ENCODE peak calls at places on chromosomes 2 and 18, in nine cellular contexts. J, I, T, N, K, B, R, E and V are unnamed samples.

GRCh38 chr2:9345343-9345742 is 78.0 kb downstream of the ITGB1BP1 start:
- DNase-seq in E (no peak), J (no peak), T (no peak), R (no peak), N (no peak), I (no peak), B (no peak), K (no peak), V (no peak)

GRCh38 chr2:156619021-156619539 is 182.9 kb downstream of the GPD2 start:
- DNase-seq in B (no peak), I (no peak), R (no peak), N (no peak), J (no peak), T (no peak), E (no peak), K (no peak), V (no peak)

GRCh38 chr18:21330122-21330701 is 88.2 kb downstream of the GREB1L start:
- DNase-seq in B (peak; percentile 76), E (peak; percentile 53), I (no peak), J (no peak), K (peak; percentile 39), N (no peak), R (peak; percentile 43), T (no peak), V (no peak)

GRCh38 chr2:42976400-42976799 is 184.0 kb upstream of the HAAO start:
- DNase-seq in K (no peak), B (no peak), J (no peak), T (no peak), I (no peak), E (no peak), R (no peak), N (no peak), V (no peak)

GRCh38 chr2:84283496-84283895 is 175.6 kb downstream of the SUCLG1 start:
- DNase-seq in I (no peak), B (no peak), K (no peak), R (no peak), E (no peak), J (no peak), N (no peak), T (no peak), V (no peak)

GRCh38 chr2:30358822-30359221 is 88.2 kb upstream of the LCLAT1 start:
- DNase-seq in N (no peak), T (no peak), E (no peak), R (no peak), K (no peak), J (no peak), B (no peak), I (no peak), V (no peak)

GRCh38 chr2:10407841-10408648 is 40.1 kb downstream of the ODC1 start:
- DNase-seq in K (peak; percentile 91), N (peak; percentile 71), B (peak; percentile 99), E (no peak), T (no peak), J (peak; percentile 81), R (no peak), I (peak; percentile 74), V (no peak)

GRCh38 chr2:159713691-159714585 is 1.6 kb downstream of the MARCHF7 start:
- DNase-seq in J (peak; percentile 16), N (peak; percentile 15), R (no peak), E (no peak), B (peak; percentile 51), I (no peak), T (no peak), K (peak; percentile 54), V (no peak)

GRCh38 chr2:150449856-150450255 is 37.6 kb downstream of the RND3 start:
- DNase-seq in T (no peak), R (no peak), J (no peak), I (no peak), B (no peak), N (no peak), E (no peak), K (no peak), V (no peak)

GRCh38 chr2:73008261-73009159 is 63.0 kb downstream of the SFXN5 start:
- DNase-seq in B (no peak), I (no peak), J (no peak), K (no peak), N (no peak), E (no peak), R (no peak), T (no peak), V (no peak)

GRCh38 chr2:173884403-173884802 is 80.8 kb downstream of the SP3 start:
- DNase-seq in I (no peak), T (no peak), J (peak; percentile 39), R (peak; percentile 70), N (no peak), E (no peak), B (peak; percentile 68), K (peak; percentile 54), V (no peak)

GRCh38 chr18:32695534-32695933 is 77.3 kb downstream of the KLHL14 start:
- DNase-seq in B (no peak), I (no peak), T (no peak), J (no peak), K (no peak), R (no peak), N (no peak), E (no peak), V (no peak)

GRCh38 chr2:176774768-176775453 is 437.7 kb upstream of the HNRNPA3 start:
- DNase-seq in N (no peak), T (no peak), I (no peak), K (no peak), B (peak; percentile 40), E (no peak), R (no peak), J (no peak), V (no peak)

GRCh38 chr2:66538291-66538690 is 103.4 kb downstream of the MEIS1 start:
- DNase-seq in I (no peak), K (no peak), N (no peak), J (no peak), B (no peak), R (no peak), E (peak; percentile 19), T (no peak), V (no peak)

GRCh38 chr2:160214461-160215055 is 14.5 kb upstream of the ITGB6 start:
- DNase-seq in N (no peak), R (no peak), T (no peak), K (peak; percentile 91), I (no peak), E (peak; percentile 67), J (peak; percentile 58), B (peak; percentile 92), V (no peak)

GRCh38 chr2:153059338-153060052 is 341.1 kb downstream of the ARL6IP6 start:
- DNase-seq in R (peak; percentile 65), K (no peak), T (no peak), B (peak; percentile 92), I (no peak), E (no peak), N (no peak), J (peak; percentile 84), V (no peak)

GRCh38 chr2:23427350-23427749 is 42.4 kb downstream of the KLHL29 start:
- DNase-seq in I (no peak), E (no peak), N (no peak), R (no peak), K (no peak), T (no peak), B (no peak), J (no peak), V (no peak)

GRCh38 chr2:70469435-70469834 is 84.2 kb downstream of the TGFA start:
- DNase-seq in B (no peak), K (no peak), I (no peak), E (no peak), J (no peak), T (no peak), N (no peak), R (no peak), V (no peak)
- TF ChIP-seq CTCF in B (no peak), K (no peak), I (no peak), E (no peak), J (no peak), T (peak; percentile 40), N (no peak), R (peak; percentile 31), V (peak; percentile 27)

GRCh38 chr2:123935405-123935804 is 89.7 kb upstream of the CNTNAP5 start:
- DNase-seq in R (no peak), E (no peak), I (no peak), T (no peak), J (no peak), K (no peak), N (no peak), B (no peak), V (no peak)
- TF ChIP-seq CTCF in R (no peak), E (no peak), I (no peak), T (no peak), J (peak; percentile 3), K (no peak), N (no peak), B (no peak), V (no peak)

GRCh38 chr2:109349555-109350430 is 220.8 kb downstream of the SH3RF3 start:
- DNase-seq in B (no peak), K (no peak), J (no peak), N (no peak), T (no peak), E (no peak), I (no peak), R (no peak), V (no peak)
- TF ChIP-seq CTCF in B (no peak), K (peak; percentile 3), J (no peak), N (no peak), T (no peak), E (no peak), I (no peak), R (peak; percentile 12), V (peak; percentile 38)

GRCh38 chr2:239563561-239563960 is 162.7 kb upstream of the HDAC4 start:
- DNase-seq in T (no peak), I (no peak), E (no peak), K (no peak), J (no peak), B (no peak), R (no peak), N (no peak), V (no peak)

GRCh38 chr2:239559417-239560261 is 158.8 kb upstream of the HDAC4 start:
- DNase-seq in J (no peak), N (no peak), T (no peak), R (no peak), E (no peak), K (no peak), I (no peak), B (no peak), V (no peak)

GRCh38 chr2:239564587-239564986 is 163.8 kb upstream of the HDAC4 start:
- DNase-seq in T (no peak), K (no peak), I (no peak), R (no peak), J (no peak), N (no peak), B (no peak), E (no peak), V (no peak)

GRCh38 chr2:239558661-239559060 is 157.8 kb upstream of the HDAC4 start:
- DNase-seq in T (no peak), R (no peak), K (no peak), I (no peak), B (peak; percentile 33), E (no peak), N (no peak), J (no peak), V (no peak)

DNA sequence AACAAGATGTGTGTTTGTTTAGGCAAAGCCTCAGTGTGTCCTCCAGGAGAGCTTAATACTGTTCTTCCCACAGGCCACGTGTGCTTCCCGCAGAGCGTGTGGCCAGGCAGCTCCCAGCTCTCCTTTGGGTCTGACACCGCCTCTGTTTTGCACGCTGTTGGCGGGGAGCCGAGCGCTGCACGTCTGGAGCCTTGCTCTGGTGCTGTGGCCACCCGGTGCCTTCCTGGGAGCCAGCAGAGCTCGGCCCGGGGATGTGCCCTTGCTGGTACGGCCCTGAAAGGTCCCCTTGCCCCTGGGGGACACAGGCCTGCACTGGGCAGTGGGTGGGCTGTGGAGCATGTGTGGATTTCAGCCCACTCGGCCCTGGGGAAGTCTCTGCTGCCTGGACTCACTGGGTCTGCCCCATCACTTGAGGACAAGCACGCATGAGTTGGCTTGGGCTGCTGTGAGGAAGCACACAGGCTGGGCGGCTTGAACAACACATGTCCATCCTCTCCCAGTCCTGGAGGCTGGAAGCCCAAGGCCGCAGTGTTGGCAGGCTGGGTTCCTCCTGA is 160.7 kb upstream of the HDAC4 start:
- DNase-seq in R (no peak), B (no peak), K (peak; percentile 43), I (no peak), N (no peak), T (no peak), E (peak; percentile 41), J (no peak), V (no peak)
- TF ChIP-seq CTCF in R (no peak), B (no peak), K (no peak), I (no peak), N (no peak), T (no peak), E (no peak), J (no peak), V (no peak)